ENCODE peak calls at places on chromosome 21, in seven cellular contexts. U, B, L, C, T, H and Q are unnamed samples.

GRCh38 chr21:34185051-34185750 is 111.8 kb downstream of the MRPS6 start:
- DNase-seq in C (no peak), U (no peak), H (no peak), L (no peak), T (no peak), B (no peak), Q (no peak)

GRCh38 chr21:32312321-32312720 is 13.7 kb downstream of the MRAP start:
- DNase-seq in U (no peak), B (no peak), C (no peak), L (no peak), H (no peak), T (no peak), Q (no peak)

GRCh38 chr21:36700961-36701911 is 2.3 kb downstream of the SIM2 start:
- DNase-seq in T (no peak), B (peak; percentile 35), L (peak; percentile 9), U (no peak), C (no peak), H (no peak), Q (peak; percentile 39)

GRCh38 chr21:37800122-37800455 is 116.2 kb downstream of the KCNJ6 start:
- DNase-seq in C (no peak), U (no peak), T (no peak), L (no peak), H (no peak), B (no peak), Q (no peak)

GRCh38 chr21:46421756-46422555 is 36.7 kb upstream of the DIP2A start:
- DNase-seq in C (no peak), U (no peak), H (no peak), T (no peak), B (no peak), L (no peak), Q (no peak)

GRCh38 chr21:35017256-35017655 is 31.8 kb downstream of the RUNX1 start:
- DNase-seq in C (no peak), T (no peak), L (no peak), B (no peak), U (no peak), H (no peak), Q (no peak)

GRCh38 chr21:36892201-36892600 is 74.3 kb downstream of the HLCS start:
- DNase-seq in U (no peak), T (no peak), C (no peak), H (no peak), L (no peak), B (no peak), Q (no peak)

GRCh38 chr21:37462087-37462861 is 95.7 kb downstream of the DYRK1A start:
- DNase-seq in L (no peak), C (no peak), H (no peak), U (no peak), T (no peak), B (no peak), Q (no peak)

GRCh38 chr21:19731251-19731650 is 1267.0 kb upstream of the NCAM2 start:
- DNase-seq in C (no peak), U (no peak), L (no peak), B (no peak), H (no peak), T (no peak), Q (no peak)

GRCh38 chr21:36079010-36079649 is 9.3 kb downstream of the CBR1 start:
- DNase-seq in T (no peak), L (peak; percentile 56), C (no peak), B (no peak), U (no peak), H (peak; percentile 61), Q (peak; percentile 47)

GRCh38 chr21:19123525-19123924 is 719.9 kb upstream of the TMPRSS15 start:
- DNase-seq in L (no peak), H (no peak), B (no peak), U (no peak), C (no peak), T (no peak), Q (no peak)

GRCh38 chr21:39000496-39000895 is 182.8 kb downstream of the PSMG1 start:
- DNase-seq in L (peak; percentile 15), H (no peak), T (no peak), C (no peak), U (no peak), B (no peak), Q (peak; percentile 63)

GRCh38 chr21:41425954-41426655 is at the start of gene MX1:
- DNase-seq in L (peak; percentile 80), H (peak; percentile 91), C (no peak), B (peak; percentile 80), U (peak; percentile 74), T (peak; percentile 64), Q (peak; percentile 84)

GRCh38 chr21:28066051-28066450 is 926.6 kb downstream of the LTN1 start:
- DNase-seq in C (no peak), B (no peak), L (no peak), T (no peak), H (no peak), U (no peak), Q (no peak)

GRCh38 chr21:45404726-45405270 is at the start of gene COL18A1:
- DNase-seq in B (peak; percentile 81), C (no peak), H (peak; percentile 29), T (peak; percentile 13), L (peak; percentile 36), U (peak; percentile 13), Q (peak; percentile 78)

GRCh38 chr21:38488640-38489282 is 9.5 kb downstream of the ERG start:
- DNase-seq in C (no peak), L (no peak), H (no peak), T (no peak), B (no peak), U (no peak), Q (no peak)

GRCh38 chr21:37461494-37461893 is 94.9 kb downstream of the DYRK1A start:
- DNase-seq in L (no peak), H (no peak), T (no peak), B (no peak), U (no peak), C (no peak), Q (no peak)

GRCh38 chr21:38958940-38959685 is 153.4 kb downstream of the ETS2 start:
- DNase-seq in U (no peak), B (peak; percentile 37), C (no peak), H (peak; percentile 51), L (no peak), T (no peak), Q (peak; percentile 50)

GRCh38 chr21:42578034-42578433 is 64.4 kb downstream of the SLC37A1 start:
- DNase-seq in T (no peak), L (no peak), B (no peak), C (no peak), U (no peak), H (peak; percentile 2), Q (no peak)

GRCh38 chr21:35780983-35781382 is 279.3 kb downstream of the SETD4 start:
- DNase-seq in T (no peak), C (no peak), L (no peak), H (no peak), U (no peak), B (no peak), Q (no peak)

GRCh38 chr21:46057111-46057709 is 40.7 kb upstream of the COL6A2 start:
- DNase-seq in L (no peak), U (no peak), B (no peak), H (no peak), T (no peak), C (no peak), Q (no peak)

GRCh38 chr21:44443291-44443890 is 11.9 kb upstream of the LRRC3 start:
- DNase-seq in U (no peak), C (no peak), L (no peak), T (no peak), B (no peak), H (no peak), Q (no peak)

GRCh38 chr21:36700295-36700960 is 1.5 kb downstream of the SIM2 start:
- DNase-seq in B (peak; percentile 17), U (no peak), C (no peak), T (no peak), H (no peak), L (peak; percentile 9), Q (peak; percentile 69)

GRCh38 chr21:16419188-16419874 is 689.5 kb downstream of the USP25 start:
- DNase-seq in C (peak; percentile 63), U (no peak), T (no peak), B (peak; percentile 96), H (peak; percentile 12), L (no peak), Q (peak; percentile 25)